ENCODE peak calls at places on chromosomes 12 and 14, in eight cellular contexts. G is DND-41; E is PC-3; W is uterus; F is GM23338; N is effector memory CD4-positive, alpha-beta T cell; I is right atrium auricular region; O is RWPE2. H is an unnamed sample. For H3K4me1, the result is how much of the 10 kb centered on the place peaks cover.

GRCh38 chr14:24071836-24072420 is 566 bp downstream of the CPNE6 start:
- DNase-seq in G (no peak), I (no peak), F (no peak), W (no peak), O (no peak), N (no peak), E (no peak), H (no peak)

GRCh38 chr12:4579305-4580097 is 17.5 kb downstream of the DYRK4 start:
- DNase-seq in O (no peak), I (no peak), E (peak), N (no peak), W (no peak), G (no peak), F (peak), H (no peak)

GRCh38 chr14:105335735-105336476 is 21.4 kb downstream of the PACS2 start:
- DNase-seq in W (no peak), O (no peak), F (no peak), G (no peak), I (no peak), E (no peak), N (no peak), H (no peak)

GRCh38 chr14:82837611-82838140 is 1304.0 kb upstream of the SEL1L start:
- DNase-seq in G (no peak), W (no peak), F (no peak), O (no peak), I (no peak), N (no peak), E (no peak), H (no peak)

GRCh38 chr12:130976171-130976720 is 22.5 kb downstream of the ADGRD1 start:
- DNase-seq in O (no peak), G (no peak), I (peak), E (no peak), F (no peak), N (no peak), W (no peak), H (no peak)

GRCh38 chr12:13116259-13116658 is 12.8 kb upstream of the GSG1 start:
- DNase-seq in W (no peak), F (peak), E (no peak), G (no peak), N (no peak), O (no peak), I (no peak), H (no peak)

GRCh38 chr12:113149361-113150150 is at the start of gene CFAP73:
- DNase-seq in I (peak), O (no peak), E (peak), N (no peak), W (no peak), F (peak), G (peak), H (no peak)

GRCh38 chr12:132253698-132254480 is 75.5 kb downstream of the GALNT9 start:
- DNase-seq in W (no peak), I (no peak), F (no peak), O (no peak), N (no peak), G (no peak), E (no peak), H (no peak)

GRCh38 chr12:82359115-82359478 is 768 bp downstream of the METTL25 start:
- DNase-seq in N (no peak), W (no peak), G (peak), I (no peak), E (no peak), O (no peak), F (peak), H (no peak)

DNA sequence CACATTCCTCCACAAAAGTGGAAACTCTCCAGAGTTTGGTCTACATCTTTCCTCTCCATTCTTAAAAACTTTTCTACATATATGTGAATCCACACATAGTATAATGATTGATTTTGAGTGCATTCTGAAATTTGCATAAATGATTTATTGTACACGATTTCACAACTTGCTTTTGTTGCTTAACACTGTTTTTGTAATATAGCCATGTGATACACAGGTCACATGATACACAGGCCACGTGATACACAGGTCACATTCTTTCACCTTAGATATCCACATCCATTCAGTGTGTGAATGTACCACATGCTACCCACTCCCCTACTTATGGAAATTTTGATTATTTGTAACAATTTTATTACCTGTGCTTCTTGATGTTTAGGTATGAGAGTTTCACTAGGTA is 319.1 kb downstream of the ZFP36L1 start:
- DNase-seq in E (no peak), F (no peak), W (no peak), G (no peak), I (no peak), N (no peak), O (no peak), H (no peak)
- H3K4me1 ChIP-seq in E (under half), F (half or more), W (under half), G (under half), I (under half), N (under half), O (under half), H (under half)

GRCh38 chr12:91178801-91179200 is 3.8 kb downstream of the DCN start:
- DNase-seq in I (no peak), W (no peak), N (no peak), G (no peak), F (no peak), E (no peak), O (no peak), H (no peak)
- H3K4me3 ChIP-seq in I (peak), W (peak), N (no peak), G (no peak), F (no peak), E (no peak), O (no peak), H (no peak)

GRCh38 chr12:110223777-110224378 is 57.2 kb upstream of the ATP2A2 start:
- DNase-seq in O (no peak), W (no peak), F (no peak), G (no peak), E (peak), N (no peak), I (no peak), H (no peak)

GRCh38 chr12:110222433-110222832 is 58.6 kb upstream of the ATP2A2 start:
- DNase-seq in E (no peak), N (no peak), G (no peak), O (no peak), I (no peak), F (no peak), W (no peak), H (no peak)

GRCh38 chr12:110217996-110218674 is 62.9 kb upstream of the ATP2A2 start:
- DNase-seq in G (no peak), E (peak), F (no peak), W (no peak), N (no peak), I (no peak), O (no peak), H (no peak)

GRCh38 chr12:110224379-110225304 is 56.4 kb upstream of the ATP2A2 start:
- DNase-seq in F (peak), I (no peak), N (no peak), E (peak), G (no peak), O (no peak), W (peak), H (no peak)

GRCh38 chr12:110222027-110222426 is 59.0 kb upstream of the ATP2A2 start:
- DNase-seq in G (no peak), W (no peak), O (no peak), E (no peak), I (no peak), N (no peak), F (no peak), H (no peak)
- H3K27ac ChIP-seq in G (no peak), W (peak), O (peak), E (no peak), I (peak), N (no peak), F (no peak), H (no peak)

GRCh38 chr12:3222935-3223334 is 145.8 kb downstream of the TSPAN9 start:
- DNase-seq in O (no peak), G (no peak), F (no peak), N (no peak), E (no peak), W (no peak), I (no peak), H (no peak)
- H3K4me1 ChIP-seq in O (under half), G (under half), F (under half), N (under half), E (under half), W (under half), I (half or more), H (under half)

H was measured in CD8-positive, alpha-beta memory T cell.